ENCODE peak calls at places on chromosomes 1 and 21, in seven cellular contexts. Z, W, Y, J, G, N and I are unnamed samples.

GRCh38 chr1:58861510-58861909 is 77.7 kb upstream of the JUN start:
- DNase-seq in Y (no peak), N (peak; percentile 55), G (no peak), J (no peak), Z (no peak), W (no peak), I (no peak)

GRCh38 chr1:214107322-214108096 is 119.7 kb downstream of the PROX1 start:
- DNase-seq in Y (no peak), W (no peak), Z (no peak), N (no peak), J (no peak), G (no peak), I (no peak)

GRCh38 chr1:153541641-153542569 is 1.2 kb upstream of the S100A5 start:
- DNase-seq in W (no peak), N (no peak), Z (no peak), J (no peak), G (no peak), Y (no peak), I (no peak)

GRCh38 chr1:116218922-116219321 is 107.7 kb downstream of the MAB21L3 start:
- DNase-seq in Z (no peak), W (no peak), J (no peak), Y (no peak), G (no peak), N (no peak), I (no peak)

GRCh38 chr1:184877992-184878391 is 96.3 kb downstream of the NIBAN1 start:
- DNase-seq in N (no peak), Z (no peak), Y (no peak), G (no peak), W (no peak), J (no peak), I (no peak)

GRCh38 chr21:40752125-40752524 is 94.8 kb downstream of the DSCAM start:
- DNase-seq in Z (no peak), G (no peak), Y (no peak), J (no peak), W (no peak), N (no peak), I (no peak)

GRCh38 chr21:39422468-39423241 is 22.9 kb downstream of the LCA5L start:
- DNase-seq in J (no peak), Y (no peak), G (no peak), Z (no peak), W (no peak), N (no peak), I (no peak)

GRCh38 chr1:197577580-197577979 is 197.7 kb downstream of the DENND1B start:
- DNase-seq in N (no peak), W (no peak), Z (no peak), G (no peak), Y (no peak), J (no peak), I (no peak)

GRCh38 chr1:154418062-154418897 is 13.1 kb downstream of the IL6R start:
- DNase-seq in Y (no peak), Z (no peak), N (peak; percentile 45), W (no peak), G (peak; percentile 78), J (no peak), I (no peak)

GRCh38 chr1:1308756-1309524 is 543 bp downstream of the PUSL1 start:
- DNase-seq in G (peak; percentile 78), W (peak; percentile 61), Z (no peak), Y (no peak), J (peak; percentile 82), N (no peak), I (no peak)

GRCh38 chr1:1307261-1307907 is 346 bp downstream of the ACAP3 start:
- DNase-seq in G (peak; percentile 75), Z (peak; percentile 35), N (no peak), J (no peak), Y (no peak), W (peak; percentile 75), I (no peak)

GRCh38 chr1:1309525-1310385 is 1.4 kb downstream of the PUSL1 start:
- DNase-seq in Y (no peak), J (no peak), G (peak; percentile 55), W (no peak), N (no peak), Z (no peak), I (no peak)

GRCh38 chr1:1306661-1307260 is 969 bp downstream of the ACAP3 start:
- DNase-seq in Z (no peak), J (no peak), G (no peak), N (no peak), W (no peak), Y (no peak), I (no peak)

GRCh38 chr1:1307908-1308755 is at the start of the genes ACAP3 and PUSL1:
- DNase-seq in G (peak; percentile 91), N (peak; percentile 94), Z (peak; percentile 97), Y (peak; percentile 92), W (peak; percentile 96), J (peak; percentile 97), I (peak; percentile 81)
- TF ChIP-seq CTCF in G (no peak), N (no peak), Z (no peak), Y (no peak), W (peak; percentile 2), J (no peak), I (no peak)

DNA sequence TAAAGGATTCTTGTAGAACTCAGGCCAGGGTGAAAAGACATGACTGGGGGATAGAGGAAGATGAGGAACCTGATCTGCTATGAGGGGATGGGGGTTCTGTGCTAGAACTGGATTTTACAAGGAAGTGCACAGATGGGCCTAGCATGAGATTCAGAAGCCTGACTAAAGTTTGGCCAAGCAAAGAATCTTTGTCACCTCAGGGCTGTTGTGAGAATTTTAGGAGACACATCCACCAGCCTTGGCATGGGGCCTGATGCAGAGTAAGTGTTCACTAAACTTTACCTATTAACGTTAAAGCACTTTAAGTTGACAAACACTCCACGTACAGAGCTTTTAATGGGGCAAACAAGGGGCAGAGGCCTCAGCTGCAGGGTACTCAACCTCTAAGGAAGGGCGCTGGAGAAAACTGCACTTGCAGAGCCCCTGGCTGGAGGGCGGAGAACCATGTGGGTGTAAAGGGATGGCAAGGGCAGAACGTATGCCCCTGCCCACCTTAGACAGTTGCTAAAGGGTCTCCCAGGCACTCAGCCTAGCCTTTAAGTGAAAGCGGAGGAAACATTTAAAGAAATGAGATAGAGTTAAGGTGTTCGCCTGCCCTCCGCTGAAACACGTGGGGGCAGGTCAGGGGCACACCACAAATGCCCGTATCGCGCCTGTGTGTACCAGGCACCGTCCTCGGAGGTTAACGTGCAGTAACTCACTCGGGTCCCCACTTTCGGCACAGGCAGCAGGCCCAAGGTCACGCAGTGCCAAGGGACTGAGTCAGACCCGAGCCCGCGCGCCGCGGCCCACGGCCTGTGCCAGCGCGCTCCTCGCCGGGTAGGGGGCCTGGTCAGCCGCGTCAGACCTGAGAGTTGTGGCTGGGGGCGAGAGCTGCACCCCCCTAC is 990 bp upstream of the MRPS6 start:
- DNase-seq in G (no peak), N (no peak), Z (no peak), J (peak; percentile 79), W (no peak), Y (peak; percentile 72), I (no peak)
- TF ChIP-seq CTCF in G (no peak), N (no peak), Z (no peak), J (no peak), W (no peak), Y (no peak), I (no peak)

GRCh38 chr21:45695086-45695485 is 51.6 kb downstream of the PCBP3 start:
- DNase-seq in G (no peak), N (no peak), Z (no peak), Y (no peak), J (no peak), W (no peak), I (peak; percentile 30)
- TF ChIP-seq CTCF in G (no peak), N (no peak), Z (no peak), Y (peak; percentile 29), J (no peak), W (peak; percentile 20), I (no peak)

GRCh38 chr1:27306892-27307850 is 14.8 kb upstream of the TMEM222 start:
- DNase-seq in N (no peak), Y (no peak), J (no peak), W (peak; percentile 49), G (no peak), Z (no peak), I (peak; percentile 48)
- TF ChIP-seq CTCF in N (no peak), Y (peak; percentile 48), J (no peak), W (peak; percentile 69), G (no peak), Z (peak; percentile 17), I (peak; percentile 30)

GRCh38 chr1:33137800-33138199 is 44.0 kb downstream of the TRIM62 start:
- DNase-seq in Y (no peak), G (no peak), N (peak; percentile 26), W (peak; percentile 52), Z (peak; percentile 55), J (no peak), I (peak; percentile 69)
- TF ChIP-seq CTCF in Y (peak; percentile 75), G (no peak), N (peak; percentile 54), W (peak; percentile 59), Z (peak; percentile 64), J (peak; percentile 14), I (peak; percentile 60)

DNA sequence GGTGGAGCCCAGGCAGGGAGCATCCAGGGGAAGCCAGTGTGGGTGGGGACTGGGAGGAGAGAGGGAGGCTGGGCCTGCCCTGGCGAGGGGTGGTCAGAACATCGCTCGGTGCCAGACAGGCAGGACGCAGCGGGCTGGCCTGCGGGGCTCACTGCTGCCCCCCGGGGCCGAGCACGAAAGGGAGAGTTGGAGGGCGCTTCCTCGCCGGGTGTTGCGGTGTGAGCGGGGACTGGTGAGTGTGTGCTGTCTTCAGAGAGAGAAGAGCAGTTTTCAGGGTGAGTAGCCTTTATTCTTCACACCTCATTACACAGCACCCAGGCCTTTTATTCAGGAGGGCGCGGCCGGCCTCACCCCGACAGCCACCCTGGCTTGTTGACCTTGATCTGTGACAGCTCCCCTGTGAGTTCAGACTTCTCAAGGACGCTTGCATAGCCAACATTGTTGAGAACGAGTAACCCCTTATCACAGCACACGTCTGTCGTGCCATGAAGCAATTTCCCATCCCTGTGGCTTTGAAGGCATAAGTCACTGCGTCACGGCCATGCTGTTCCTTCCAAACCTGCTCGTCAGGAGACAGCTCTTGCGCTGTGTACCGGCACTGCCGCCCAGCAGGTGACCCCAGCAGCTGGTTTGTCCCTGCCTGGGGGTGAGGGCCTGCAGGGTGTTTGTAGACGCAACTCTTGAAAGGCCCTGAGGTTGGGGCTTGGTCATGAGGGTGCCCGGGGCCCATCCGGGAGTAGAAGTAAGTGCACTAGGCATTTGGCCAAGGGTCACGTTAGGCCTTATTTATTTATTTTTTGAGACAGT is 54.6 kb downstream of the PRKCZ start:
- DNase-seq in G (peak; percentile 50), Z (no peak), Y (no peak), J (no peak), W (peak; percentile 56), N (no peak), I (no peak)
- TF ChIP-seq CTCF in G (no peak), Z (no peak), Y (peak; percentile 27), J (no peak), W (peak; percentile 11), N (no peak), I (no peak)